ENCODE peak calls at places on chromosome 17, in ten cellular contexts. S is uterus, F is lung, U is cardiac fibroblast, O is cardiac muscle cell, H is AG09309, I is choroid plexus epithelial cell, K is fibroblast of pulmonary artery, G is IMR-90, T is fibroblast of lung. X is an unnamed sample.

GRCh38 chr17:43772877-43773648 is 5.7 kb downstream of the DUSP3 start:
- DNase-seq in S (no peak), F (no peak), U (peak), O (no peak), H (no peak), I (no peak), K (peak), G (no peak), T (no peak), X (no peak)

GRCh38 chr17:65742433-65743312 is 181.2 kb upstream of the AXIN2 start:
- DNase-seq in S (no peak), F (no peak), U (peak), O (no peak), H (peak), I (peak), K (peak), G (peak), T (peak), X (no peak)

GRCh38 chr17:17414316-17414937 is 62.4 kb upstream of the MED9 start:
- DNase-seq in S (no peak), F (no peak), U (peak), O (no peak), H (no peak), I (peak), K (peak), G (peak), T (peak), X (no peak)

GRCh38 chr17:71286625-71287024 is 834.2 kb upstream of the SOX9 start:
- DNase-seq in S (no peak), F (no peak), U (no peak), O (no peak), H (no peak), I (no peak), K (no peak), G (no peak), T (no peak), X (no peak)

GRCh38 chr17:5500804-5501391 is 14.5 kb downstream of the MIS12 start:
- DNase-seq in S (peak), F (no peak), U (peak), O (peak), H (peak), I (peak), K (peak), G (peak), T (peak), X (no peak)

GRCh38 chr17:75350706-75351105 is 54.8 kb downstream of the GRB2 start:
- DNase-seq in S (no peak), F (no peak), U (no peak), O (no peak), H (no peak), I (no peak), K (no peak), G (no peak), T (no peak), X (no peak)

GRCh38 chr17:29295420-29295819 is 1.5 kb upstream of the NUFIP2 start:
- DNase-seq in S (no peak), F (no peak), U (no peak), O (no peak), H (no peak), I (no peak), K (no peak), G (no peak), T (no peak), X (no peak)

GRCh38 chr17:4043862-4044261 is 79.6 kb upstream of the ATP2A3 start:
- DNase-seq in S (no peak), F (no peak), U (no peak), O (no peak), H (no peak), I (no peak), K (no peak), G (no peak), T (no peak), X (no peak)

GRCh38 chr17:77479817-77480508 is 339.2 kb downstream of the SEC14L1 start:
- DNase-seq in S (peak), F (no peak), U (no peak), O (no peak), H (no peak), I (peak), K (no peak), G (peak), T (peak), X (no peak)

GRCh38 chr17:81735181-81736102 is 23.4 kb downstream of the SLC25A10 start:
- DNase-seq in S (no peak), F (peak), U (peak), O (no peak), H (no peak), I (no peak), K (peak), G (peak), T (no peak), X (no peak)

GRCh38 chr17:35588196-35588920 is 1.2 kb downstream of the AP2B1 start:
- DNase-seq in S (no peak), F (no peak), U (peak), O (no peak), H (no peak), I (peak), K (peak), G (peak), T (peak), X (no peak)

GRCh38 chr17:49440581-49440980 is 25.9 kb upstream of the PHB1 start:
- DNase-seq in S (no peak), F (no peak), U (no peak), O (no peak), H (no peak), I (no peak), K (no peak), G (no peak), T (no peak), X (no peak)

GRCh38 chr17:48915459-48916282 is 7.5 kb downstream of the UBE2Z start:
- DNase-seq in S (no peak), F (peak), U (peak), O (no peak), H (peak), I (peak), K (peak), G (peak), T (peak), X (peak)

GRCh38 chr17:42918902-42919521 is 18.4 kb downstream of the G6PC1 start:
- DNase-seq in S (no peak), F (no peak), U (no peak), O (no peak), H (no peak), I (no peak), K (no peak), G (no peak), T (peak), X (no peak)

GRCh38 chr17:77707546-77707945 is 251.0 kb upstream of the TNRC6C start:
- DNase-seq in S (no peak), F (no peak), U (no peak), O (no peak), H (no peak), I (no peak), K (no peak), G (no peak), T (no peak), X (no peak)

GRCh38 chr17:81723651-81724209 is 11.6 kb downstream of the SLC25A10 start:
- DNase-seq in S (no peak), F (no peak), U (no peak), O (no peak), H (no peak), I (no peak), K (no peak), G (no peak), T (no peak), X (no peak)

GRCh38 chr17:74190807-74191206 is 12.7 kb upstream of the RPL38 start:
- DNase-seq in S (no peak), F (no peak), U (no peak), O (peak), H (no peak), I (no peak), K (peak), G (no peak), T (peak), X (no peak)

GRCh38 chr17:49146620-49147306 is 14.2 kb downstream of the B4GALNT2 start:
- DNase-seq in S (no peak), F (no peak), U (peak), O (no peak), H (peak), I (peak), K (peak), G (peak), T (peak), X (peak)

GRCh38 chr17:45824901-45825492 is 19.7 kb upstream of the SPPL2C start:
- DNase-seq in S (no peak), F (no peak), U (no peak), O (no peak), H (no peak), I (no peak), K (no peak), G (no peak), T (no peak), X (no peak)

GRCh38 chr17:61363601-61364462 is 35.8 kb upstream of the TBX2 start:
- DNase-seq in S (no peak), F (no peak), U (no peak), O (no peak), H (no peak), I (no peak), K (no peak), G (no peak), T (no peak), X (no peak)

GRCh38 chr17:67891481-67892119 is 66.3 kb downstream of the BPTF start:
- DNase-seq in S (no peak), F (no peak), U (peak), O (peak), H (peak), I (peak), K (peak), G (peak), T (peak), X (no peak)

GRCh38 chr17:13079010-13079409 is 61.2 kb upstream of the ELAC2 start:
- DNase-seq in S (no peak), F (no peak), U (no peak), O (no peak), H (no peak), I (no peak), K (no peak), G (no peak), T (no peak), X (peak)

GRCh38 chr17:61338000-61338864 is 61.4 kb upstream of the TBX2 start:
- DNase-seq in S (peak), F (no peak), U (peak), O (no peak), H (peak), I (peak), K (peak), G (peak), T (peak), X (peak)

GRCh38 chr17:48544356-48545021 is 420 bp downstream of the HOXB2 start:
- DNase-seq in S (peak), F (peak), U (peak), O (peak), H (no peak), I (no peak), K (peak), G (peak), T (peak), X (no peak)

GRCh38 chr17:66126231-66126630 is 65.7 kb downstream of the CEP112 start:
- DNase-seq in S (no peak), F (no peak), U (peak), O (no peak), H (no peak), I (peak), K (peak), G (peak), T (peak), X (no peak)

GRCh38 chr17:68019675-68020450 is 15.7 kb upstream of the KPNA2 start:
- DNase-seq in S (peak), F (peak), U (peak), O (peak), H (peak), I (peak), K (peak), G (peak), T (peak), X (peak)

GRCh38 chr17:64420143-64420670 is 28.7 kb upstream of the MILR1 start:
- DNase-seq in S (no peak), F (no peak), U (peak), O (peak), H (peak), I (peak), K (peak), G (peak), T (peak), X (peak)

GRCh38 chr17:37743612-37743874 is 1.3 kb downstream of the HNF1B start:
- DNase-seq in S (no peak), F (no peak), U (no peak), O (no peak), H (no peak), I (no peak), K (no peak), G (no peak), T (no peak), X (no peak)

GRCh38 chr17:57077000-57077399 is 8.0 kb upstream of the AKAP1 start:
- DNase-seq in S (no peak), F (no peak), U (no peak), O (no peak), H (no peak), I (no peak), K (no peak), G (no peak), T (no peak), X (no peak)

GRCh38 chr17:57071991-57072944 is 12.8 kb upstream of the AKAP1 start:
- DNase-seq in S (no peak), F (no peak), U (no peak), O (no peak), H (no peak), I (no peak), K (no peak), G (no peak), T (no peak), X (no peak)

GRCh38 chr17:57073626-57074025 is 11.4 kb upstream of the AKAP1 start:
- DNase-seq in S (no peak), F (no peak), U (no peak), O (no peak), H (no peak), I (no peak), K (no peak), G (no peak), T (no peak), X (no peak)

GRCh38 chr17:57075785-57076184 is 9.3 kb upstream of the AKAP1 start:
- DNase-seq in S (no peak), F (no peak), U (no peak), O (no peak), H (no peak), I (no peak), K (no peak), G (no peak), T (no peak), X (no peak)

GRCh38 chr17:57075193-57075592 is 9.9 kb upstream of the AKAP1 start:
- DNase-seq in S (no peak), F (no peak), U (no peak), O (no peak), H (no peak), I (no peak), K (no peak), G (no peak), T (no peak), X (no peak)
- H3K4me3 ChIP-seq in S (no peak), F (no peak), U (no peak), O (no peak), H (no peak), I (no peak), K (no peak), G (no peak), T (no peak), X (no peak)

DNA sequence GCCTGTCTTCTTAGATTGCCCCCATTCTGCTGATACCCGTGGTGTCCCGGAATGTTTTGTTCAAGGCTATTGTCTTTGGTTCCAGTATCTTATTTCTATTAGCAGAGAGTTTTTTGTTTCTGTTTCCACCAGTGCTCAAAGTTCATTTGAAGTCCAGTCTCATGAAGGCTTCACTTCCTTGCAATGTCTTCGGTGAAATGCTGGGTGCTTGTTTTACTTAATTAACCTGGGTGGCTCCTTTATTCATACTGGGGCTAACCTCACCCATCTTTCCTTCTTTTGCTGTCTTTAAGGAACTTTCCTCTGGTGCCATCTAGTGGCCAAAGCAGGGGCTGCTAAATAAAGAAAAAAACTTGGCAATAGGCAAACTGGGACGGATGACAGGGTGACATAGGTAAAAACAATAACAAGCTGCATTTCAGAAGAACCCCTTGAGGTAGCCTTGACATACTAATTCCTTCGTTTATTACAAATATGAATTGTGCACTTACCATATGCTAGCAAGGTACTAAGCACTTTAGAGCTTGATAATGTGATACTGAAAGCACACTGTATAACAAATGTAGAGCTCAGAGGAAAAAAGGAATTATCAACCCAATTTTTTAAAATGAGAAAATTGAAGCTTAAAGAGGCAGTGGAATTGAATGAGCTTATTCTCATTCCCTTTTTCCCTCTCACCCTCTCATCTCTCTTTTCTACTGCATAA is 2.8 kb upstream of the SMIM36 start:
- DNase-seq in S (peak), F (peak), U (peak), O (peak), H (no peak), I (peak), K (peak), G (peak), T (peak), X (peak)
- TF ChIP-seq CTCF in S (peak), F (peak), U (peak), O (peak), H (peak), I (peak), K (peak), G (peak), T (peak), X (peak)

DNA sequence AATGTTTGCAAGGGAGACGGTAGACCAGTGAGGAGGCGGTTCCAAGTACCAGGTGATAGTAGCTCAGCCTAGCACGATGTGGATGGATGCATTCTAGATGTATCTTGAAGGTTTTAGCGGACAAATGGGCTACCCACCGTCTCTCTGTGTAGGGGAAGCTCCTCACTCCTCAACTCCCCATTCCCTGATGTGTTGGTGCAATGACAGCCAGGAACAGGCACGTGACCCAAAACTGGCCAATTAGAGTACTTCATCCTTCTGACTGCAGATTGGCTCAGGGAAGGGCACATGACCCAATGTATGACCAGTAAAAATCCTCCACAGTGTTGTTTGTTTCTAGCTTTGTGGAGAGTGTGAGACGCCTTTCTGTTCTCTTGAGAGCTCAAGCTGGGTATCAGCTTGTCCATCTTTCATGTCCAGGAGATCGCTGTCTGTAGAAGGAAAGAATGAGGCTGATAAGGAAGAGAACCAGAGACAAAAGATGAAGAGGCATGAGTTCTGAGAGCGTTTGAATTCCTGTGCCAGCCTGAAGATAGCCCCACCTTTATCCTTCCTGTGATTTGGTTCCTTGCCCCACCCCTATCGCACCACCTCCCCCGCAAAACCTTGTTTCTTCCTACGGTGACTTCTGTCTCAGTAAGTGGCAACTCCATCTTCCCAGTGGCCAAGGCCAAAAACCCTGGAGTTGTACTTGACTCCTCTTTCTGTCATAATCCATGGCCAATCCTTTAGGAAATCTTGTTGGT is 2.3 kb upstream of the BORCS6 start:
- DNase-seq in S (peak), F (peak), U (peak), O (peak), H (no peak), I (peak), K (peak), G (peak), T (peak), X (peak)
- H3K4me3 ChIP-seq in S (peak), F (no peak), U (peak), O (peak), H (peak), I (peak), K (peak), G (peak), T (peak), X (peak)

GRCh38 chr17:82865996-82866395 is 26.2 kb upstream of the ZNF750 start:
- DNase-seq in S (no peak), F (no peak), U (no peak), O (no peak), H (no peak), I (no peak), K (no peak), G (no peak), T (no peak), X (no peak)

GRCh38 chr17:82865274-82865673 is 25.5 kb upstream of the ZNF750 start:
- DNase-seq in S (no peak), F (no peak), U (no peak), O (no peak), H (no peak), I (no peak), K (no peak), G (no peak), T (no peak), X (no peak)

GRCh38 chr17:82863941-82864720 is 24.3 kb upstream of the ZNF750 start:
- DNase-seq in S (no peak), F (no peak), U (peak), O (no peak), H (peak), I (peak), K (peak), G (peak), T (peak), X (peak)

GRCh38 chr17:82863646-82863940 is 23.8 kb upstream of the ZNF750 start:
- DNase-seq in S (no peak), F (no peak), U (no peak), O (peak), H (no peak), I (no peak), K (no peak), G (no peak), T (no peak), X (no peak)

DNA sequence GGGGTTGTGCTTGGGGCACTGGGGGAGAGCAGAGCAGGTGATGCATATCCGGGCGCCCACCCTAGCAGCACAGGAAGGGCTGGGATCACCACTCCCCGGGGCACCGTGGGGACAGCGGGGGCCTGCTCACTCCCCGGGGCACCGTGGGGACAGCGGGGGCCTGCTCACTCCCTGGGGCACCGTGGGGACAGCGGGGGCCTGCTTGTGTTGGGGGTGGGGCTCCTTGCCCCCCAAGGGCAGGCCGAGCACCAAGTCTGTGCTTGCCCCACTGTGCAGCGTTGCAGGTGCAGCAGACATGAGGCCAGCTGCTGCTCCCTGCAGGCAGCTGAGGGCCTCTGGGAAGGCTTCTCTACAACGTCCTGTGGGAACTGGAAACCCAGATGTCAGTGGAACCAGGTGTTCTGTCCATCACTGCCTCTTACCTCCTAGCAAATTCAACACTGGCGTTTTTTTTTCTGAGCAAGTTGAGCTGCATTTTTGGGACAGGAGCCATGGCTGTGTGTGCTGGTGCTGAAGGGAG is 25.0 kb upstream of the ZNF750 start:
- DNase-seq in S (no peak), F (no peak), U (no peak), O (no peak), H (no peak), I (no peak), K (no peak), G (no peak), T (no peak), X (no peak)
- TF ChIP-seq CTCF in S (no peak), F (no peak), U (no peak), O (no peak), H (no peak), I (no peak), K (no peak), G (no peak), T (no peak), X (no peak)